ENCODE peak calls at places on chromosomes 4 and X, in nine cellular contexts. One of them, this sample, is unnamed.

GRCh38 chr4:137946423-137946822 is 295.7 kb downstream of the SLC7A11 start:
- DNase-seq in ovary: no peak
- DNase-seq in IMR-90: peak; percentile 56
- DNase-seq in transverse colon: no peak
- DNase-seq in pancreas: no peak
- DNase-seq in adrenal gland: no peak
- DNase-seq in HepG2: no peak
- DNase-seq in psoas muscle: no peak
- DNase-seq in fibroblast of lung: no peak
- DNase-seq in this sample: no peak

GRCh38 chrX:9532349-9532748 is 67.5 kb downstream of the TBL1X start:
- DNase-seq in ovary: peak; percentile 66
- DNase-seq in IMR-90: peak; percentile 23
- DNase-seq in transverse colon: no peak
- DNase-seq in pancreas: no peak
- DNase-seq in adrenal gland: no peak
- DNase-seq in HepG2: no peak
- DNase-seq in psoas muscle: no peak
- DNase-seq in fibroblast of lung: no peak
- DNase-seq in this sample: no peak

GRCh38 chr4:176193898-176194297 is 1.5 kb downstream of the SPATA4 start:
- DNase-seq in ovary: no peak
- DNase-seq in IMR-90: peak; percentile 94
- DNase-seq in transverse colon: no peak
- DNase-seq in pancreas: no peak
- DNase-seq in adrenal gland: no peak
- DNase-seq in HepG2: no peak
- DNase-seq in psoas muscle: no peak
- DNase-seq in fibroblast of lung: peak; percentile 65
- DNase-seq in this sample: no peak

GRCh38 chr4:87209696-87210095 is 10.7 kb downstream of the KLHL8 start:
- DNase-seq in ovary: no peak
- DNase-seq in IMR-90: no peak
- DNase-seq in transverse colon: peak; percentile 35
- DNase-seq in pancreas: peak; percentile 48
- DNase-seq in adrenal gland: peak; percentile 63
- DNase-seq in HepG2: no peak
- DNase-seq in psoas muscle: peak; percentile 52
- DNase-seq in fibroblast of lung: no peak
- DNase-seq in this sample: no peak

GRCh38 chr4:147160908-147161513 is 215.3 kb upstream of the TTC29 start:
- DNase-seq in ovary: no peak
- DNase-seq in IMR-90: peak; percentile 71
- DNase-seq in transverse colon: no peak
- DNase-seq in pancreas: no peak
- DNase-seq in adrenal gland: peak; percentile 23
- DNase-seq in HepG2: peak; percentile 24
- DNase-seq in psoas muscle: no peak
- DNase-seq in fibroblast of lung: peak; percentile 81
- DNase-seq in this sample: no peak

GRCh38 chr4:81405900-81406401 is 65.8 kb downstream of the RASGEF1B start:
- DNase-seq in ovary: no peak
- DNase-seq in IMR-90: peak; percentile 77
- DNase-seq in transverse colon: peak; percentile 20
- DNase-seq in pancreas: peak; percentile 40
- DNase-seq in adrenal gland: peak; percentile 60
- DNase-seq in HepG2: peak; percentile 81
- DNase-seq in psoas muscle: no peak
- DNase-seq in fibroblast of lung: peak; percentile 89
- DNase-seq in this sample: peak; percentile 73

GRCh38 chrX:77564824-77565223 is 117.6 kb downstream of the FGF16 start:
- DNase-seq in ovary: no peak
- DNase-seq in IMR-90: peak; percentile 43
- DNase-seq in transverse colon: no peak
- DNase-seq in pancreas: no peak
- DNase-seq in adrenal gland: no peak
- DNase-seq in HepG2: no peak
- DNase-seq in psoas muscle: no peak
- DNase-seq in fibroblast of lung: peak; percentile 18
- DNase-seq in this sample: no peak

GRCh38 chrX:152307936-152308335 is 143.2 kb downstream of the GABRA3 start:
- DNase-seq in ovary: no peak
- DNase-seq in IMR-90: no peak
- DNase-seq in transverse colon: no peak
- DNase-seq in pancreas: no peak
- DNase-seq in adrenal gland: no peak
- DNase-seq in HepG2: no peak
- DNase-seq in psoas muscle: no peak
- DNase-seq in fibroblast of lung: no peak
- DNase-seq in this sample: no peak

GRCh38 chr4:111562811-111563210 is 582.4 kb upstream of the FAM241A start:
- DNase-seq in ovary: no peak
- DNase-seq in IMR-90: peak; percentile 66
- DNase-seq in transverse colon: no peak
- DNase-seq in pancreas: no peak
- DNase-seq in adrenal gland: no peak
- DNase-seq in HepG2: no peak
- DNase-seq in psoas muscle: no peak
- DNase-seq in fibroblast of lung: no peak
- DNase-seq in this sample: no peak

GRCh38 chr4:83075271-83075670 is 39.3 kb downstream of the PLAC8 start:
- DNase-seq in ovary: no peak
- DNase-seq in IMR-90: peak; percentile 41
- DNase-seq in transverse colon: no peak
- DNase-seq in pancreas: no peak
- DNase-seq in adrenal gland: no peak
- DNase-seq in HepG2: no peak
- DNase-seq in psoas muscle: no peak
- DNase-seq in fibroblast of lung: peak; percentile 28
- DNase-seq in this sample: no peak

GRCh38 chr4:40579983-40580382 is 49.7 kb downstream of the RBM47 start:
- DNase-seq in ovary: no peak
- DNase-seq in IMR-90: peak; percentile 91
- DNase-seq in transverse colon: no peak
- DNase-seq in pancreas: no peak
- DNase-seq in adrenal gland: no peak
- DNase-seq in HepG2: no peak
- DNase-seq in psoas muscle: no peak
- DNase-seq in fibroblast of lung: peak; percentile 21
- DNase-seq in this sample: no peak

GRCh38 chr4:40583850-40584439 is 45.7 kb downstream of the RBM47 start:
- DNase-seq in ovary: no peak
- DNase-seq in IMR-90: no peak
- DNase-seq in transverse colon: no peak
- DNase-seq in pancreas: no peak
- DNase-seq in adrenal gland: no peak
- DNase-seq in HepG2: no peak
- DNase-seq in psoas muscle: no peak
- DNase-seq in fibroblast of lung: no peak
- DNase-seq in this sample: no peak

GRCh38 chr4:40582413-40582812 is 47.3 kb downstream of the RBM47 start:
- DNase-seq in ovary: no peak
- DNase-seq in IMR-90: no peak
- DNase-seq in transverse colon: no peak
- DNase-seq in pancreas: no peak
- DNase-seq in adrenal gland: no peak
- DNase-seq in HepG2: no peak
- DNase-seq in psoas muscle: no peak
- DNase-seq in fibroblast of lung: no peak
- DNase-seq in this sample: no peak

GRCh38 chr4:40584517-40585141 is 45.0 kb downstream of the RBM47 start:
- DNase-seq in ovary: no peak
- DNase-seq in IMR-90: no peak
- DNase-seq in transverse colon: no peak
- DNase-seq in pancreas: no peak
- DNase-seq in adrenal gland: no peak
- DNase-seq in HepG2: no peak
- DNase-seq in psoas muscle: no peak
- DNase-seq in fibroblast of lung: no peak
- DNase-seq in this sample: no peak

GRCh38 chr4:40581254-40582140 is 48.2 kb downstream of the RBM47 start:
- DNase-seq in ovary: no peak
- DNase-seq in IMR-90: no peak
- DNase-seq in transverse colon: no peak
- DNase-seq in pancreas: no peak
- DNase-seq in adrenal gland: no peak
- DNase-seq in HepG2: no peak
- DNase-seq in psoas muscle: no peak
- DNase-seq in fibroblast of lung: no peak
- DNase-seq in this sample: no peak
- H3K4me1 ChIP-seq in ovary: peaks cover 5% of the 10 kb centered on the region
- H3K4me1 ChIP-seq in IMR-90: peaks cover 6% of the 10 kb centered on the region
- H3K4me1 ChIP-seq in transverse colon: peaks cover 10% of the 10 kb centered on the region
- H3K4me1 ChIP-seq in pancreas: peaks cover 2% of the 10 kb centered on the region
- H3K4me1 ChIP-seq in adrenal gland: peaks cover 44% of the 10 kb centered on the region
- H3K4me1 ChIP-seq in HepG2: peaks cover 26% of the 10 kb centered on the region
- H3K4me1 ChIP-seq in psoas muscle: no peaks in the 10 kb centered on the region
- H3K4me1 ChIP-seq in fibroblast of lung: no peaks in the 10 kb centered on the region
- H3K4me1 ChIP-seq in this sample: no peaks in the 10 kb centered on the region

DNA sequence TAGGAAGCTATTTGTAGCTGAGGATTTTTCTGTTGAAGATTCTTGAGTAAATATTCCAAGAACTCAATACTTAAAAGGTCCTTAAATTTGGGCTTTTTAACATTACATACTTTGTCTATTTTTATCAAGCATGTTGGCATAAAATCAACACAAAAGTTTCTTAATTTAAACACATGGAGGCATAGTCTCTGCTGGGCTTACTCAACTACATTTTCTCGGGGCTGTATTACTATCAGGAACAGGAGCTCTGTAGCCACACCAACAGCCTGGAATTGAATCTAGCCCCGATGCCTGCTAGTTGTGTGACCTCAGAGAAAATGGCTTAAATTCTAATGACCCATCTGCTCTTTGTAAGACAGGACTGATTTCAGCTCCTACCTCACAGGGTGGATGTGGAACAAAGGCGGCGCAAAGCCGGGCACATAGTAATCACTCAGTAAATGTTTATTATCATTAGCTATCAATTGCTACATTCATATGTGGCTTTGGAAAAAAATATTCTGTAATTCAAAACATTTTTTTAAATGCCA is 207.0 kb downstream of the NSUN7 start:
- DNase-seq in ovary: no peak
- DNase-seq in IMR-90: peak; percentile 46
- DNase-seq in transverse colon: no peak
- DNase-seq in pancreas: no peak
- DNase-seq in adrenal gland: no peak
- DNase-seq in HepG2: no peak
- DNase-seq in psoas muscle: no peak
- DNase-seq in fibroblast of lung: peak; percentile 48
- DNase-seq in this sample: no peak
- H3K36me3 ChIP-seq in ovary: no peaks in the 10 kb centered on the region
- H3K36me3 ChIP-seq in IMR-90: no peaks in the 10 kb centered on the region
- H3K36me3 ChIP-seq in transverse colon: no peaks in the 10 kb centered on the region
- H3K36me3 ChIP-seq in pancreas: no peaks in the 10 kb centered on the region
- H3K36me3 ChIP-seq in adrenal gland: no peaks in the 10 kb centered on the region
- H3K36me3 ChIP-seq in HepG2: no peaks in the 10 kb centered on the region
- H3K36me3 ChIP-seq in psoas muscle: no peaks in the 10 kb centered on the region
- H3K36me3 ChIP-seq in fibroblast of lung: no peaks in the 10 kb centered on the region
- H3K36me3 ChIP-seq in this sample: no peaks in the 10 kb centered on the region

DNA sequence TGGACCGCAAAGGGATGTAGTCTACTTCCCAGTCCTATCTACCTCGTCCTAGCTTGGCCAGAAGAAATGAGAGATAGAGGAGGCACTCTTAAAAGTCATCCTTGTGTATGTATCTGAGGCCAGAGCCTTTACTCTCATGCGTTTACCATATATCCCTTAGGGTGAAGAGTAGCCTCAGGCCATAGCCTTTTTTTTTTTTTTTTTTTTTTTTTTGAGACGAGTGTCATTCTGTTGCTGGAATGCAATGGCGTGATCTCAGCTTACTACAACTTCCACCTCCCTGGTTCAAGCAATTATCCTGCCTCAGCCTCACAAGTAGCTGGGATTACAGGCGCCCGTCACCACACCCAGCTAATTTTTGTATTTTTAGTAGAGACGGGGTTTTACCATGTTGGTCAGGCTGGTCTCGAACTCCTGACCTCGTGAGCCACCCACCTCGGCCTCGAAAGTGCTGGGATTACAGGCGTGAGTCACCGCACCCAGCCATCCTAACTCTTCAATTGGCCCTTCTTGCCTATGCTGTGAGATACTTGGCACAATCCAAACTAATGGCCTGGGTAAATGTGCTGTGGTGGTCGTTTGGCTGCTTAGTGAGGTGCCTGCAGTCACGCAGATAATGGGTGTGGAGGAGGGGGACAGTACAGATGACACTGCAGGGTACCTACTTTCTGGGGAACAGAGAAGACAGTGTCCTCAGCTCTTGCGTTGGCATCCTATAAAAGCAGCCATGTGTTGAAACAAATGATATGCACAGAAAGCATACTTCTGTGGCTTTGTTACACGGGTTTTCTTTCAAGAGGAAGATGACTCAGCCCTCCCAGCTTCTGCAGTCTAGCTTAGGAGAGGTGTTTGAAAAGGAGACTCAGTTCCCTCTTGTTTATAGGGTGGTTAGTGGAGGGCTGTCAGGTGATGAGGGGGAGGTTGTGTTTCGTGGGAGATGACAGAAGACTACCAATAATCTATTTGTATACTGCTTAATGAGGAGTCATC is 10.4 kb upstream of the DGAT2L6 start:
- DNase-seq in ovary: no peak
- DNase-seq in IMR-90: peak; percentile 83
- DNase-seq in transverse colon: no peak
- DNase-seq in pancreas: no peak
- DNase-seq in adrenal gland: no peak
- DNase-seq in HepG2: peak; percentile 9
- DNase-seq in psoas muscle: no peak
- DNase-seq in fibroblast of lung: peak; percentile 73
- DNase-seq in this sample: no peak
- H3K27ac ChIP-seq in ovary: no peak overlapping the region
- H3K27ac ChIP-seq in IMR-90: peak overlapping the region; percentile 80
- H3K27ac ChIP-seq in transverse colon: no peak overlapping the region
- H3K27ac ChIP-seq in pancreas: no peak overlapping the region
- H3K27ac ChIP-seq in adrenal gland: no peak overlapping the region
- H3K27ac ChIP-seq in HepG2: no peak overlapping the region
- H3K27ac ChIP-seq in psoas muscle: no peak overlapping the region
- H3K27ac ChIP-seq in fibroblast of lung: no peak overlapping the region
- H3K27ac ChIP-seq in this sample: no peak overlapping the region

DNA sequence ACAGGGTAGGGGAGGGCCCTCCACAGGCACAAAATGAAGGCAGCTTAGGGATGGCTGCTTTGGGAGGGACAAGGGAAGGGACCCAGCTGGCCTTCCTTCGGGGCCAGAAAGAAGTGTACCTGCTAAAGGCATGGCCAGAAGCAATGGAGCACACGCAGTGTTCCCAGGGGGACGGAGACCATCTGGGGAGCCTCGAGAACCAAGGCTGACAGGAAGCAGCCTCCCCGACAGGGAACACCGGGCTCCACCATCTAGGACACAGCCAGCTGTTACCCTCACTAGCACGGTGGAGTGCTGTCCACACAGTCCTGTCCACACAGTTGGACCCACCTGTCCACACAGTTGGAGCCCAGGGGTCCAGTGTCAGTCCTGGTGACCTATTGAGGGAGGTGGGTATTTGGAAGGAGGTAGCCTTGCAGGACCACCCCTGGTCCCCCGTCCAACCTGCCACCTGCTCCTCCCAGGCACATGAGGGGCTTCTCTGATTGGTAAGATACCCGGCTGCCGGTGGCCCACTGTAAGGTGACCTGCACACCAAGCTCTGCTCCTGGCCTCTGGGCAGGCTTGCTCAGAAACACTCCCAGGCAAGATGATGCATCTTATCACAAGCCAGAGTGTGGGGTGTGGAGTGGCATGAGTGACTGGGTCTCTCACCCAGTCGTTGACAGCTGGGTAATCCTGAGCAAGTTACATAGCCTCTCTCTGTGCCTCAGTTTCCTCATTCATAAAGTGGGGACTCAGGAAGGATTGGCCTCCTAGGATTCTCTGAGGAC is 20.5 kb upstream of the AFAP1 start:
- DNase-seq in ovary: no peak
- DNase-seq in IMR-90: no peak
- DNase-seq in transverse colon: no peak
- DNase-seq in pancreas: no peak
- DNase-seq in adrenal gland: peak; percentile 61
- DNase-seq in HepG2: no peak
- DNase-seq in psoas muscle: no peak
- DNase-seq in fibroblast of lung: no peak
- DNase-seq in this sample: no peak
- H3K4me1 ChIP-seq in ovary: peaks cover 15% of the 10 kb centered on the region
- H3K4me1 ChIP-seq in IMR-90: peaks cover 20% of the 10 kb centered on the region
- H3K4me1 ChIP-seq in transverse colon: peaks cover 33% of the 10 kb centered on the region
- H3K4me1 ChIP-seq in pancreas: no peaks in the 10 kb centered on the region
- H3K4me1 ChIP-seq in adrenal gland: peaks cover 14% of the 10 kb centered on the region
- H3K4me1 ChIP-seq in HepG2: peaks cover 71% of the 10 kb centered on the region
- H3K4me1 ChIP-seq in psoas muscle: peaks cover 16% of the 10 kb centered on the region
- H3K4me1 ChIP-seq in fibroblast of lung: peaks cover 19% of the 10 kb centered on the region
- H3K4me1 ChIP-seq in this sample: peaks cover 5% of the 10 kb centered on the region